ENCODE peak calls at places on chromosomes 11 and 22, in six cellular contexts. J is left lung, O is epithelial cell of prostate, T is heart right ventricle, M is transverse colon, X is iPS DF 6.9. C is an unnamed sample.

GRCh38 chr22:37088108-37088605 is 21.4 kb downstream of the TMPRSS6 start:
- DNase-seq in J (no peak), O (no peak), T (no peak), M (no peak), X (no peak), C (no peak)

GRCh38 chr22:40485813-40486610 is 115.6 kb downstream of the SGSM3 start:
- DNase-seq in J (no peak), O (no peak), T (no peak), M (no peak), X (no peak), C (no peak)

GRCh38 chr11:102559839-102560238 is 29.3 kb upstream of the MMP7 start:
- DNase-seq in J (no peak), O (no peak), T (no peak), M (no peak), X (no peak), C (no peak)

GRCh38 chr11:112928136-112928535 is 33.1 kb upstream of the NCAM1 start:
- DNase-seq in J (no peak), O (no peak), T (no peak), M (no peak), X (no peak), C (no peak)

GRCh38 chr22:41352058-41352457 is 29.7 kb upstream of the TEF start:
- DNase-seq in J (no peak), O (no peak), T (no peak), M (no peak), X (no peak), C (no peak)

GRCh38 chr11:122159173-122159701 is 43.2 kb upstream of the BLID start:
- DNase-seq in J (peak), O (no peak), T (no peak), M (no peak), X (no peak), C (no peak)

GRCh38 chr11:33997473-33998347 is 53.8 kb upstream of the CAPRIN1 start:
- DNase-seq in J (no peak), O (no peak), T (no peak), M (no peak), X (no peak), C (no peak)

GRCh38 chr11:134270250-134270714 is 5.9 kb upstream of the GLB1L3 start:
- DNase-seq in J (no peak), O (no peak), T (no peak), M (no peak), X (no peak), C (no peak)

GRCh38 chr11:7543302-7543701 is 29.5 kb downstream of the PPFIBP2 start:
- DNase-seq in J (no peak), O (no peak), T (no peak), M (no peak), X (no peak), C (no peak)

GRCh38 chr11:113387605-113388211 is at the start of gene ANKK1:
- DNase-seq in J (no peak), O (no peak), T (no peak), M (peak), X (peak), C (no peak)

GRCh38 chr11:12617632-12618031 is 56.6 kb upstream of the TEAD1 start:
- DNase-seq in J (no peak), O (no peak), T (no peak), M (no peak), X (no peak), C (no peak)

GRCh38 chr11:75347781-75348613 is 3.5 kb downstream of the ARRB1 start:
- DNase-seq in J (no peak), O (no peak), T (no peak), M (no peak), X (no peak), C (no peak)

GRCh38 chr11:103699216-103699615 is 337.2 kb upstream of the DDI1 start:
- DNase-seq in J (no peak), O (no peak), T (no peak), M (no peak), X (no peak), C (no peak)

GRCh38 chr11:130146797-130147196 is 12.8 kb upstream of the ST14 start:
- DNase-seq in J (peak), O (no peak), T (no peak), M (peak), X (no peak), C (no peak)

GRCh38 chr11:60910711-60911366 is 3.1 kb upstream of the TMEM109 start:
- DNase-seq in J (no peak), O (no peak), T (no peak), M (no peak), X (no peak), C (no peak)

GRCh38 chr11:27904358-27905055 is 203.4 kb downstream of the KIF18A start:
- DNase-seq in J (no peak), O (no peak), T (no peak), M (no peak), X (no peak), C (no peak)

GRCh38 chr22:32307617-32308016 is 50.0 kb upstream of the RFPL3 start:
- DNase-seq in J (no peak), O (no peak), T (no peak), M (no peak), X (no peak), C (no peak)

GRCh38 chr11:133955091-133955846 is 1.5 kb downstream of the IGSF9B start:
- DNase-seq in J (no peak), O (no peak), T (peak), M (peak), X (no peak), C (no peak)

GRCh38 chr11:14773755-14774154 is 118.3 kb downstream of the CYP2R1 start:
- DNase-seq in J (no peak), O (no peak), T (no peak), M (no peak), X (no peak), C (no peak)

GRCh38 chr11:63560506-63561179 is 2.5 kb downstream of the PLAAT2 start:
- DNase-seq in J (peak), O (no peak), T (peak), M (peak), X (no peak), C (peak)

GRCh38 chr11:1877211-1878133 is 14.2 kb downstream of the PRR33 start:
- DNase-seq in J (peak), O (no peak), T (peak), M (peak), X (no peak), C (no peak)

GRCh38 chr11:130725417-130726233 is 190.7 kb downstream of the SNX19 start:
- DNase-seq in J (no peak), O (no peak), T (no peak), M (no peak), X (no peak), C (no peak)

GRCh38 chr22:39414377-39414776 is 14.8 kb downstream of the TAB1 start:
- DNase-seq in J (no peak), O (no peak), T (no peak), M (no peak), X (no peak), C (no peak)

GRCh38 chr11:117045956-117046355 is 52.3 kb downstream of the SIK3 start:
- DNase-seq in J (no peak), O (no peak), T (no peak), M (no peak), X (no peak), C (no peak)

GRCh38 chr22:41401781-41402648 is 20.3 kb downstream of the TEF start:
- DNase-seq in J (peak), O (peak), T (peak), M (peak), X (no peak), C (no peak)

GRCh38 chr11:133797542-133797941 is 47.8 kb downstream of the SPATA19 start:
- DNase-seq in J (no peak), O (no peak), T (no peak), M (no peak), X (no peak), C (no peak)

GRCh38 chr22:29625090-29625825 is 21.8 kb downstream of the NF2 start:
- DNase-seq in J (no peak), O (no peak), T (no peak), M (peak), X (no peak), C (peak)

GRCh38 chr11:830295-831131 is 2.2 kb upstream of the CD151 start:
- DNase-seq in J (peak), O (no peak), T (peak), M (peak), X (no peak), C (peak)

GRCh38 chr11:64060861-64061444 is 25.2 kb downstream of the FLRT1 start:
- DNase-seq in J (peak), O (no peak), T (peak), M (peak), X (no peak), C (peak)

GRCh38 chr11:113256431-113257227 is 57.8 kb upstream of the TTC12 start:
- DNase-seq in J (no peak), O (no peak), T (no peak), M (no peak), X (no peak), C (no peak)

DNA sequence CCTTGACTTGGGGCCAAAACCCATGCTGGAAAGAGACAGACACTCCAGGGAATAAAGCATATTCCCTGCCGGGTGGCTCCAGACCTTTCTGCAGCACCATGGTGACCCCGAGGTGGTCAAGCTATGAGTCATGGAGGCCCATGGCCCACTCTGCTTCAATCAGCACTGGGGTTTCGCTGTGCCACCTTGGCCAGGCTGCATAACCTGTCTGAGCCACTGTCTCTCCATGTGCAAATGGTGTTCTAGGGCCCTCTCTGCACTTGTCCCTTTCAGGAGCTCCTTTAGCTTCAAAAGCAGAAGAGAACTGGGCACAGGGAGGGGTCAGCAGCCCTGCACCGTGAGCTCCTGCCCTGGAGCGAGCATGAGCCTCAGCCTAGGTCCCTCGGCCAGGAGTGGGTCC is 410.1 kb downstream of the SHANK2 start:
- DNase-seq in J (no peak), O (no peak), T (no peak), M (no peak), X (no peak), C (no peak)
- H3K27ac ChIP-seq in J (no peak), O (no peak), T (no peak), M (no peak), X (no peak), C (no peak)

DNA sequence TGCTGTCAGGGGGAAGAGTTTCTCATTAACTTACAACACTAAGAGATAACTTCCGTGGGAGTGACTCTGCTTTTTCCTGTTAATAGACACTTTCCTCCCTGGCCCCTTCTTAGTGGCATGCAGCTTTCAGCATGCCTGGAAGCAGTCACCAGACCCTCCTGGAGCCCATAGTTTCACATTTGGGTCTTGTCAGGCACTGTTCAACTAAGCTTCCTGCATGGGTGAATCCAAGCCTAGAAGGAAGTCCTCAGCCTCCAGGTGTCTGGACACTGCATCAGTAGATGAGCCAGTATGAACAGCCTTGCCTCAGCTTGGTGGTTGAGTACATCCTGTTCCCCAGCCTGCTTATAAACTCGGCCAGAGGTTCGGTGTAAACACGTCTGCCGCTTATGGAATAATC is 68.1 kb downstream of the PPP6R3 start:
- DNase-seq in J (no peak), O (no peak), T (no peak), M (peak), X (no peak), C (peak)
- H3K27ac ChIP-seq in J (peak), O (no peak), T (peak), M (peak), X (no peak), C (no peak)

GRCh38 chr22:46450931-46451660 is 86.3 kb downstream of the CELSR1 start:
- DNase-seq in J (peak), O (peak), T (no peak), M (no peak), X (no peak), C (no peak)
- H3K27ac ChIP-seq in J (no peak), O (peak), T (no peak), M (no peak), X (no peak), C (no peak)

GRCh38 chr11:66113132-66113856 is 43.2 kb downstream of the PACS1 start:
- DNase-seq in J (no peak), O (no peak), T (no peak), M (no peak), X (no peak), C (no peak)
- H3K27ac ChIP-seq in J (peak), O (peak), T (peak), M (peak), X (no peak), C (no peak)

GRCh38 chr11:68329496-68329895 is 17.1 kb downstream of the LRP5 start:
- DNase-seq in J (no peak), O (no peak), T (no peak), M (no peak), X (no peak), C (no peak)
- H3K27ac ChIP-seq in J (no peak), O (no peak), T (no peak), M (peak), X (no peak), C (no peak)

GRCh38 chr11:95503047-95503446 is 272.0 kb upstream of the SESN3 start:
- DNase-seq in J (no peak), O (no peak), T (no peak), M (no peak), X (no peak), C (no peak)

GRCh38 chr11:95508219-95508880 is 277.3 kb upstream of the SESN3 start:
- DNase-seq in J (no peak), O (no peak), T (no peak), M (no peak), X (no peak), C (no peak)

GRCh38 chr11:95507794-95508193 is 276.8 kb upstream of the SESN3 start:
- DNase-seq in J (no peak), O (no peak), T (no peak), M (no peak), X (no peak), C (no peak)

GRCh38 chr11:95506777-95507176 is 275.8 kb upstream of the SESN3 start:
- DNase-seq in J (no peak), O (no peak), T (no peak), M (no peak), X (no peak), C (no peak)

GRCh38 chr11:95505927-95506426 is 275.0 kb upstream of the SESN3 start:
- DNase-seq in J (no peak), O (no peak), T (no peak), M (no peak), X (no peak), C (no peak)
- H3K27ac ChIP-seq in J (no peak), O (no peak), T (no peak), M (no peak), X (no peak), C (no peak)

GRCh38 chr11:59267196-59267595 is 54.5 kb upstream of the MPEG1 start:
- DNase-seq in J (no peak), O (peak), T (no peak), M (no peak), X (no peak), C (no peak)
- H3K27ac ChIP-seq in J (no peak), O (peak), T (no peak), M (no peak), X (no peak), C (no peak)

GRCh38 chr22:27100789-27101188 is 443.4 kb downstream of the MIAT start:
- DNase-seq in J (no peak), O (no peak), T (no peak), M (no peak), X (no peak), C (no peak)

GRCh38 chr22:27097933-27098332 is 440.5 kb downstream of the MIAT start:
- DNase-seq in J (no peak), O (no peak), T (no peak), M (no peak), X (no peak), C (no peak)

GRCh38 chr22:27099896-27100295 is 442.5 kb downstream of the MIAT start:
- DNase-seq in J (no peak), O (no peak), T (no peak), M (no peak), X (no peak), C (no peak)

GRCh38 chr22:27100323-27100722 is 442.9 kb downstream of the MIAT start:
- DNase-seq in J (no peak), O (no peak), T (peak), M (no peak), X (no peak), C (no peak)

GRCh38 chr22:27101288-27101687 is 443.9 kb downstream of the MIAT start:
- DNase-seq in J (no peak), O (no peak), T (no peak), M (no peak), X (no peak), C (no peak)
- H3K27ac ChIP-seq in J (no peak), O (no peak), T (no peak), M (no peak), X (no peak), C (no peak)

C was measured in CD8-positive, alpha-beta T cell.